ENCODE peak calls at places on chromosomes 11 and 22, in five cellular contexts. S is neural progenitor cell, L is fibroblast of lung, D is colonic mucosa, Q is prostate gland. Z is an unnamed sample.
A peak's percentile ranks its signal among the peaks of the same experiment; 100 is the strongest.

GRCh38 chr11:57273448-57274058 is 36.5 kb upstream of the APLNR start:
- DNase-seq in S (no peak), L (no peak), D (no peak), Q (no peak), Z (no peak)

GRCh38 chr22:22878801-22879674 is 8.6 kb upstream of the IGLL5 start:
- DNase-seq in S (no peak), L (no peak), D (no peak), Q (no peak), Z (no peak)

GRCh38 chr11:70018816-70019215 is 59.3 kb upstream of the ANO1 start:
- DNase-seq in S (no peak), L (no peak), D (no peak), Q (no peak), Z (no peak)

GRCh38 chr11:55106391-55106790 is 155.6 kb upstream of the TRIM48 start:
- DNase-seq in S (no peak), L (no peak), D (no peak), Q (no peak), Z (no peak)

GRCh38 chr11:47631473-47631872 is 10.9 kb downstream of the MTCH2 start:
- DNase-seq in S (no peak), L (no peak), D (no peak), Q (no peak), Z (no peak)

GRCh38 chr11:98137437-98137836 is 883.3 kb upstream of the CNTN5 start:
- DNase-seq in S (no peak), L (no peak), D (no peak), Q (no peak), Z (no peak)

GRCh38 chr11:18105802-18106574 is at the start of gene SAAL1:
- DNase-seq in S (peak; percentile 94), L (peak; percentile 77), D (peak; percentile 88), Q (peak; percentile 76), Z (peak; percentile 89)

GRCh38 chr11:64842851-64843841 is 1.3 kb downstream of the CDC42BPG start:
- DNase-seq in S (peak; percentile 46), L (no peak), D (peak; percentile 88), Q (peak; percentile 85), Z (peak; percentile 88)

GRCh38 chr11:62959077-62959980 is 25.4 kb downstream of the SLC22A6 start:
- DNase-seq in S (no peak), L (no peak), D (no peak), Q (no peak), Z (no peak)

GRCh38 chr11:134957540-134958335 is 545.7 kb upstream of the B3GAT1 start:
- DNase-seq in S (no peak), L (no peak), D (no peak), Q (no peak), Z (no peak)

GRCh38 chr11:47201015-47201414 is 13.8 kb upstream of the DDB2 start:
- DNase-seq in S (no peak), L (no peak), D (no peak), Q (no peak), Z (no peak)

GRCh38 chr11:123973816-123974215 is 3.8 kb downstream of the OR10S1 start:
- DNase-seq in S (no peak), L (peak; percentile 27), D (no peak), Q (no peak), Z (no peak)

GRCh38 chr11:71451596-71452353 is 1.2 kb upstream of the NADSYN1 start:
- DNase-seq in S (peak; percentile 44), L (no peak), D (peak; percentile 71), Q (no peak), Z (peak; percentile 56)

GRCh38 chr11:116239247-116239646 is 533.5 kb downstream of the BUD13 start:
- DNase-seq in S (no peak), L (no peak), D (no peak), Q (no peak), Z (no peak)

GRCh38 chr22:23397008-23397617 is 183.0 kb downstream of the IGLL1 start:
- DNase-seq in S (no peak), L (no peak), D (no peak), Q (no peak), Z (peak; percentile 43)

GRCh38 chr22:43060213-43060612 is 29.0 kb downstream of the TTLL1 start:
- DNase-seq in S (peak; percentile 67), L (peak; percentile 12), D (peak; percentile 45), Q (no peak), Z (peak; percentile 37)

GRCh38 chr11:2517016-2517385 is 72.2 kb downstream of the KCNQ1 start:
- DNase-seq in S (no peak), L (no peak), D (peak; percentile 16), Q (no peak), Z (no peak)

GRCh38 chr11:76810151-76810853 is 27.1 kb downstream of the TSKU start:
- DNase-seq in S (no peak), L (peak; percentile 54), D (peak; percentile 75), Q (no peak), Z (no peak)

GRCh38 chr22:44225091-44225689 is 44.5 kb downstream of the PARVG start:
- DNase-seq in S (no peak), L (no peak), D (no peak), Q (no peak), Z (no peak)

DNA sequence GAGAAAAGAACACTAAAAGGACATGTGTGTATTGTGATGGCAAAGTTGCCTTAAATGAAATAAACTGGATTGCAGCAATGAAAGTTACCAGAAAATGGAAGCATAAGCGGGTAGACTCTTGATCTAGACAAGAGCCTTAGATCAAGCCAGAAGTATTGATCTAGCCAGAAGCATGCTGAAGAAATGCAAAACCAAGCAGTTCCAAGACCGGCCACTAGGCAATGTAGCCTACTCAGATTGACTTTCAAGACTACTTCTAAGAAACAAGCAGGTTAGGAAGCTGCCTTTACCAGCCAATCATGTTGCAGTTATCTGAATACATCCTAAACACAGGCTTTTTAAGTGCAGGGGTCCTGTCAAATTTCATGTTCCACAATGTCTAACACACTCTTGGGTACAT is 54.6 kb downstream of the KCNA4 start:
- DNase-seq in S (peak; percentile 58), L (no peak), D (no peak), Q (no peak), Z (no peak)
- TF ChIP-seq CTCF in S (peak; percentile 61), L (no peak), D (no peak), Q (no peak), Z (no peak)

GRCh38 chr11:120998581-120998980 is 25.3 kb upstream of the TBCEL start:
- DNase-seq in S (no peak), L (no peak), D (no peak), Q (no peak), Z (no peak)
- H3K4me3 ChIP-seq in S (no peak overlapping the region), L (no peak overlapping the region), D (no peak overlapping the region), Q (no peak overlapping the region), Z (no peak overlapping the region)

GRCh38 chr22:45971389-45972028 is 5.5 kb downstream of the WNT7B start:
- DNase-seq in S (peak; percentile 55), L (no peak), D (no peak), Q (no peak), Z (no peak)

GRCh38 chr22:45969414-45969799 is 7.6 kb downstream of the WNT7B start:
- DNase-seq in S (peak; percentile 73), L (no peak), D (no peak), Q (no peak), Z (no peak)

GRCh38 chr22:45972091-45972867 is 4.7 kb downstream of the WNT7B start:
- DNase-seq in S (peak; percentile 59), L (no peak), D (no peak), Q (peak; percentile 23), Z (no peak)

GRCh38 chr22:45969801-45970464 is 7.0 kb downstream of the WNT7B start:
- DNase-seq in S (no peak), L (no peak), D (no peak), Q (no peak), Z (no peak)

DNA sequence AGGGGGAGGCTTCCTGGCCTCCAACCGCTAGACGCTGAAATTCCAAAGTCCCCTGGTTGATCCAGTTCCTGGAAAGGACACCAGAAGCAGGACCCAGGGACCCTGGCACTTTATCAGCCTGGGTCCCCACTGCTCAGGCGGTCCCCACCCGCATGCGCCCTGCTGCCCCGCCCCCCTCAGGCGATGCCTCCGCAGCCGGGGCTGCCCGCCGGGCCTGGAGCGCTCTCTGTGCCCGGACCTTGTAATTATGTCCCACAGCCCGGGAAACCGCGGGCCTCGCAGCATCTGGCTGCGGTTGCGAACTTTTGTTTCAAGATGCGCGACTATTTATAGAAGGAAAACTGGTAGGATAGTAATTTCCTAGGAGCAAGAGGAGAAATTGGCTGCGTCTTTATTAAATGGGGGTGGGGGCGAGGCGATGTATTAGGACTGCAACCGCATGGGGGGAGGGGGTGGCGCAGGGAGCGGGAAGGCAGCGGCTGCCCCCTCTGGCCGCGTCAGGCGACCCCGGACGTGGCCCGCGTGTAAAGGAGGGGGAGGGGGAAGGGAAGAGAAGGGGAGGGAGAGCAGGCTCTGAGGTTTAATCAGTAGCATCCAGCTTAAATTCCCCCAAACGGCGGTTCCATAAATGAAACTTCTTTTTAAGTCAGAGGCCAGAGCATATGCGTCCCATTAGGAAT is 6.1 kb downstream of the WNT7B start:
- DNase-seq in S (peak; percentile 69), L (peak; percentile 44), D (no peak), Q (no peak), Z (no peak)
- H3K4me1 ChIP-seq in S (peaks cover 47% of the 10 kb centered on the region), L (peaks cover 12% of the 10 kb centered on the region), D (no peaks in the 10 kb centered on the region), Q (peaks cover 3% of the 10 kb centered on the region), Z (peaks cover 8% of the 10 kb centered on the region)

GRCh38 chr11:5237384-5237783 is 3.1 kb upstream of the HBD start:
- DNase-seq in S (no peak), L (no peak), D (no peak), Q (no peak), Z (no peak)
- TF ChIP-seq CTCF in S (no peak), L (no peak), D (no peak), Q (no peak), Z (no peak)

GRCh38 chr22:46119093-46119728 is 31.1 kb upstream of the PPARA start:
- DNase-seq in S (no peak), L (no peak), D (no peak), Q (no peak), Z (no peak)
- H3K4me3 ChIP-seq in S (no peak overlapping the region), L (no peak overlapping the region), D (no peak overlapping the region), Q (no peak overlapping the region), Z (no peak overlapping the region)

GRCh38 chr22:36430863-36431262 is 43.1 kb upstream of the MYH9 start:
- DNase-seq in S (no peak), L (no peak), D (no peak), Q (no peak), Z (no peak)
- H3K4me1 ChIP-seq in S (peaks cover 40% of the 10 kb centered on the region), L (peaks cover 16% of the 10 kb centered on the region), D (peaks cover 14% of the 10 kb centered on the region), Q (peaks cover 19% of the 10 kb centered on the region), Z (peaks cover 28% of the 10 kb centered on the region)

DNA sequence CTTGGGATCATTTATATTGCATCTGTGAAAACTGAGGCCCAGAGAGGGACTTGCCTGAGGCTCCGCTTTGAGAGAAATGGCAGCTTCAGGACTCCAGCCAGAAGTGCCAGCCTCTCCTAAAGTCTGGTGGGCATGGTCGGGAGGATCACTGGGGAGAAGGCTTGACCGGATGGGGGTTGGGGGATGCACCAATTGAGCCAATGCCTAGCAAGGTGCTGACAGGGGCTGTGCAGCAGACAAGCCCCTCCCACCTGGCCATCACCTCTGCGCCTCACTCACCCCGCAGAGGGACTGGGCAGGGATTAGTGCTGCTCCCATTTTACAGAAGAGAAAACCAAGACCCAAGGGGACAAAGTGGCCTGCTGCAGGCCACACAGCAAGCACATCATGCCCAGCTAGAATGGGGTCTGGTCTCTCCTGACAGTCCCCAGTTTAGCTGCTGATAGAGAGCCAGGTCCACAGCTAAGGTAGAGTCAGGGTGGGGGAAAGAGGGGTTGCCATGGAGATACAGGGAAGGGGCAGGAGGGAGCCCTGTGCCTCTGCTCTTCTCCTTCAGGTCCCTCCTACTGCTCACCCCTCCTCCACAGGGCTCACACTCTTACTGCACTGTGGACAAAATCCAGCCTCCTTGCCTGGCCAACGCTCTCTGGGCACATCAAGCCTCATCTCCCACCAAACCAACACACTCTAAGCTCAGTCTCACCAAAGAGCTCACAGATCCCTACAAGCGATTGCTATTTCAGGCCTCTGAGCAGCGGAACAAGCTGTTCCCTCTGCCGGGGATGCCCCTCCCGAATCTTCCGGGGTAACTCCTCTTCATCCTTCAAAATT is 29.5 kb downstream of the TEF start:
- DNase-seq in S (peak; percentile 21), L (no peak), D (no peak), Q (peak; percentile 36), Z (no peak)
- TF ChIP-seq CTCF in S (no peak), L (no peak), D (no peak), Q (no peak), Z (no peak)

Z was measured in mucosa of descending colon.